ENCODE peak calls at places on chromosomes 2 and 18, in seven cellular contexts. One of them, this sample, is unnamed.
A peak's percentile ranks its signal among the peaks of the same experiment; 100 is the strongest.

GRCh38 chr2:37877457-37878315 is 47.4 kb upstream of the RMDN2 start:
- DNase-seq in GM03348: peak; percentile 74
- DNase-seq in OCI-M1: peak; percentile 80
- DNase-seq in skeletal muscle cell: no peak
- DNase-seq in stimulated activated CD4-positive, alpha-beta T cell treated with anti-CD3 and anti-CD28 coated beads, Interleukin-15, amount 100 ng/mL, for 24 hours: no peak
- DNase-seq in NCI-H2029: peak; percentile 58
- DNase-seq in IMR-90: peak; percentile 68
- DNase-seq in this sample: peak; percentile 46

GRCh38 chr2:73260338-73260984 is 23.8 kb downstream of the FBXO41 start:
- DNase-seq in GM03348: peak; percentile 89
- DNase-seq in OCI-M1: peak; percentile 9
- DNase-seq in skeletal muscle cell: no peak
- DNase-seq in stimulated activated CD4-positive, alpha-beta T cell treated with anti-CD3 and anti-CD28 coated beads, Interleukin-15, amount 100 ng/mL, for 24 hours: peak; percentile 31
- DNase-seq in NCI-H2029: no peak
- DNase-seq in IMR-90: peak; percentile 43
- DNase-seq in this sample: peak; percentile 13

GRCh38 chr18:37967261-37967660 is 401.7 kb upstream of the CELF4 start:
- DNase-seq in GM03348: no peak
- DNase-seq in OCI-M1: no peak
- DNase-seq in skeletal muscle cell: no peak
- DNase-seq in stimulated activated CD4-positive, alpha-beta T cell treated with anti-CD3 and anti-CD28 coated beads, Interleukin-15, amount 100 ng/mL, for 24 hours: no peak
- DNase-seq in NCI-H2029: no peak
- DNase-seq in IMR-90: no peak
- DNase-seq in this sample: no peak

GRCh38 chr2:222518570-222519381 is 94.4 kb downstream of the SGPP2 start:
- DNase-seq in GM03348: peak; percentile 62
- DNase-seq in OCI-M1: no peak
- DNase-seq in skeletal muscle cell: peak; percentile 39
- DNase-seq in stimulated activated CD4-positive, alpha-beta T cell treated with anti-CD3 and anti-CD28 coated beads, Interleukin-15, amount 100 ng/mL, for 24 hours: no peak
- DNase-seq in NCI-H2029: no peak
- DNase-seq in IMR-90: no peak
- DNase-seq in this sample: peak; percentile 97

GRCh38 chr2:144511945-144512344 is 8.0 kb downstream of the ZEB2 start:
- DNase-seq in GM03348: no peak
- DNase-seq in OCI-M1: peak; percentile 50
- DNase-seq in skeletal muscle cell: no peak
- DNase-seq in stimulated activated CD4-positive, alpha-beta T cell treated with anti-CD3 and anti-CD28 coated beads, Interleukin-15, amount 100 ng/mL, for 24 hours: no peak
- DNase-seq in NCI-H2029: no peak
- DNase-seq in IMR-90: no peak
- DNase-seq in this sample: no peak

GRCh38 chr2:237298323-237299118 is 115.4 kb downstream of the COL6A3 start:
- DNase-seq in GM03348: no peak
- DNase-seq in OCI-M1: no peak
- DNase-seq in skeletal muscle cell: no peak
- DNase-seq in stimulated activated CD4-positive, alpha-beta T cell treated with anti-CD3 and anti-CD28 coated beads, Interleukin-15, amount 100 ng/mL, for 24 hours: no peak
- DNase-seq in NCI-H2029: peak; percentile 36
- DNase-seq in IMR-90: peak; percentile 58
- DNase-seq in this sample: peak; percentile 49

GRCh38 chr2:174787485-174788205 is 23.4 kb upstream of the CHRNA1 start:
- DNase-seq in GM03348: peak; percentile 94
- DNase-seq in OCI-M1: no peak
- DNase-seq in skeletal muscle cell: peak; percentile 95
- DNase-seq in stimulated activated CD4-positive, alpha-beta T cell treated with anti-CD3 and anti-CD28 coated beads, Interleukin-15, amount 100 ng/mL, for 24 hours: no peak
- DNase-seq in NCI-H2029: no peak
- DNase-seq in IMR-90: peak; percentile 100
- DNase-seq in this sample: peak; percentile 99

GRCh38 chr2:205770557-205770956 is 88.3 kb downstream of the NRP2 start:
- DNase-seq in GM03348: no peak
- DNase-seq in OCI-M1: no peak
- DNase-seq in skeletal muscle cell: no peak
- DNase-seq in stimulated activated CD4-positive, alpha-beta T cell treated with anti-CD3 and anti-CD28 coated beads, Interleukin-15, amount 100 ng/mL, for 24 hours: no peak
- DNase-seq in NCI-H2029: no peak
- DNase-seq in IMR-90: peak; percentile 39
- DNase-seq in this sample: no peak

GRCh38 chr2:190637331-190637734 is 11.6 kb upstream of the NAB1 start:
- DNase-seq in GM03348: peak; percentile 40
- DNase-seq in OCI-M1: no peak
- DNase-seq in skeletal muscle cell: no peak
- DNase-seq in stimulated activated CD4-positive, alpha-beta T cell treated with anti-CD3 and anti-CD28 coated beads, Interleukin-15, amount 100 ng/mL, for 24 hours: no peak
- DNase-seq in NCI-H2029: no peak
- DNase-seq in IMR-90: peak; percentile 66
- DNase-seq in this sample: no peak

GRCh38 chr18:10351221-10351795 is 103.1 kb upstream of the APCDD1 start:
- DNase-seq in GM03348: no peak
- DNase-seq in OCI-M1: no peak
- DNase-seq in skeletal muscle cell: peak; percentile 17
- DNase-seq in stimulated activated CD4-positive, alpha-beta T cell treated with anti-CD3 and anti-CD28 coated beads, Interleukin-15, amount 100 ng/mL, for 24 hours: no peak
- DNase-seq in NCI-H2029: no peak
- DNase-seq in IMR-90: peak; percentile 47
- DNase-seq in this sample: no peak

GRCh38 chr2:171405546-171405945 is 28.2 kb downstream of the METTL8 start:
- DNase-seq in GM03348: no peak
- DNase-seq in OCI-M1: no peak
- DNase-seq in skeletal muscle cell: no peak
- DNase-seq in stimulated activated CD4-positive, alpha-beta T cell treated with anti-CD3 and anti-CD28 coated beads, Interleukin-15, amount 100 ng/mL, for 24 hours: no peak
- DNase-seq in NCI-H2029: no peak
- DNase-seq in IMR-90: no peak
- DNase-seq in this sample: no peak

GRCh38 chr2:172329404-172330059 is 97.9 kb upstream of the ITGA6 start:
- DNase-seq in GM03348: no peak
- DNase-seq in OCI-M1: no peak
- DNase-seq in skeletal muscle cell: no peak
- DNase-seq in stimulated activated CD4-positive, alpha-beta T cell treated with anti-CD3 and anti-CD28 coated beads, Interleukin-15, amount 100 ng/mL, for 24 hours: no peak
- DNase-seq in NCI-H2029: no peak
- DNase-seq in IMR-90: no peak
- DNase-seq in this sample: no peak

GRCh38 chr18:76821875-76822509 is 365 bp upstream of the ZNF236 start:
- DNase-seq in GM03348: peak; percentile 95
- DNase-seq in OCI-M1: peak; percentile 68
- DNase-seq in skeletal muscle cell: no peak
- DNase-seq in stimulated activated CD4-positive, alpha-beta T cell treated with anti-CD3 and anti-CD28 coated beads, Interleukin-15, amount 100 ng/mL, for 24 hours: peak; percentile 69
- DNase-seq in NCI-H2029: no peak
- DNase-seq in IMR-90: peak; percentile 35
- DNase-seq in this sample: no peak

GRCh38 chr2:230879891-230880290 is 15.1 kb downstream of the ITM2C start:
- DNase-seq in GM03348: no peak
- DNase-seq in OCI-M1: no peak
- DNase-seq in skeletal muscle cell: no peak
- DNase-seq in stimulated activated CD4-positive, alpha-beta T cell treated with anti-CD3 and anti-CD28 coated beads, Interleukin-15, amount 100 ng/mL, for 24 hours: no peak
- DNase-seq in NCI-H2029: no peak
- DNase-seq in IMR-90: no peak
- DNase-seq in this sample: no peak

GRCh38 chr2:43818761-43819160 is 19.9 kb downstream of the ABCG5 start:
- DNase-seq in GM03348: peak; percentile 32
- DNase-seq in OCI-M1: peak; percentile 89
- DNase-seq in skeletal muscle cell: no peak
- DNase-seq in stimulated activated CD4-positive, alpha-beta T cell treated with anti-CD3 and anti-CD28 coated beads, Interleukin-15, amount 100 ng/mL, for 24 hours: peak; percentile 34
- DNase-seq in NCI-H2029: no peak
- DNase-seq in IMR-90: peak; percentile 74
- DNase-seq in this sample: no peak

GRCh38 chr2:8543412-8544167 is 138.3 kb upstream of the ID2 start:
- DNase-seq in GM03348: peak; percentile 88
- DNase-seq in OCI-M1: peak; percentile 80
- DNase-seq in skeletal muscle cell: peak; percentile 34
- DNase-seq in stimulated activated CD4-positive, alpha-beta T cell treated with anti-CD3 and anti-CD28 coated beads, Interleukin-15, amount 100 ng/mL, for 24 hours: peak; percentile 86
- DNase-seq in NCI-H2029: peak; percentile 19
- DNase-seq in IMR-90: peak; percentile 90
- DNase-seq in this sample: peak; percentile 44

GRCh38 chr18:50410008-50410407 is 35.2 kb downstream of the SKA1 start:
- DNase-seq in GM03348: no peak
- DNase-seq in OCI-M1: no peak
- DNase-seq in skeletal muscle cell: no peak
- DNase-seq in stimulated activated CD4-positive, alpha-beta T cell treated with anti-CD3 and anti-CD28 coated beads, Interleukin-15, amount 100 ng/mL, for 24 hours: peak; percentile 22
- DNase-seq in NCI-H2029: no peak
- DNase-seq in IMR-90: no peak
- DNase-seq in this sample: no peak

GRCh38 chr18:10405014-10405493 is 49.4 kb upstream of the APCDD1 start:
- DNase-seq in GM03348: no peak
- DNase-seq in OCI-M1: peak; percentile 13
- DNase-seq in skeletal muscle cell: no peak
- DNase-seq in stimulated activated CD4-positive, alpha-beta T cell treated with anti-CD3 and anti-CD28 coated beads, Interleukin-15, amount 100 ng/mL, for 24 hours: no peak
- DNase-seq in NCI-H2029: no peak
- DNase-seq in IMR-90: no peak
- DNase-seq in this sample: no peak